ENCODE peak calls at places on chromosomes 13 and 19, in ten cellular contexts. V is upper lobe of left lung, P is heart left ventricle, D is A549, T is body of pancreas, J is lower leg skin, I is uterus, Z is breast epithelium, A is ovary, N is IMR-90. R is an unnamed sample.

GRCh38 chr13:44219808-44220544 is 153.6 kb upstream of the SERP2 start:
- DNase-seq in Z (no peak), A (no peak), T (no peak), I (no peak), J (no peak), N (peak), P (no peak), V (no peak), D (peak), R (peak)

GRCh38 chr19:33472696-33473624 is 48.6 kb downstream of the PEPD start:
- DNase-seq in N (peak), A (no peak), V (no peak), P (no peak), T (no peak), I (no peak), D (no peak), Z (no peak), J (peak), R (peak)

GRCh38 chr13:25132984-25133383 is 37.0 kb downstream of the PABPC3 start:
- DNase-seq in N (no peak), P (no peak), A (no peak), I (no peak), D (no peak), J (no peak), V (no peak), T (no peak), Z (no peak), R (no peak)

GRCh38 chr19:10292206-10292788 is 2.5 kb downstream of the ICAM5 start:
- DNase-seq in N (peak), I (peak), Z (peak), D (no peak), T (peak), V (peak), A (peak), J (peak), P (peak), R (peak)

GRCh38 chr19:54928299-54928698 is 19.0 kb downstream of the NLRP7 start:
- DNase-seq in D (no peak), V (no peak), I (no peak), P (no peak), J (no peak), A (no peak), N (no peak), T (no peak), Z (no peak), R (no peak)

GRCh38 chr19:8306235-8307054 is 1.7 kb downstream of the CD320 start:
- DNase-seq in N (no peak), I (peak), D (no peak), Z (peak), P (peak), J (peak), V (no peak), T (peak), A (peak), R (no peak)

GRCh38 chr19:33905473-33905936 is 108.8 kb downstream of the KCTD15 start:
- DNase-seq in D (no peak), V (peak), I (no peak), T (peak), A (no peak), N (no peak), J (no peak), P (peak), Z (no peak), R (no peak)

GRCh38 chr13:40519637-40520036 is 146.8 kb downstream of the FOXO1 start:
- DNase-seq in V (no peak), D (no peak), Z (no peak), P (no peak), A (no peak), J (no peak), N (no peak), I (no peak), T (peak), R (no peak)

GRCh38 chr13:80116107-80116506 is 224.8 kb downstream of the SPRY2 start:
- DNase-seq in P (no peak), N (peak), D (no peak), A (no peak), Z (no peak), T (no peak), I (no peak), V (no peak), J (no peak), R (no peak)

GRCh38 chr19:12834976-12835757 is 788 bp upstream of the RTBDN start:
- DNase-seq in J (no peak), Z (no peak), N (no peak), A (no peak), P (no peak), I (no peak), T (peak), D (no peak), V (no peak), R (no peak)

GRCh38 chr13:92224825-92225224 is 826.4 kb downstream of the GPC5 start:
- DNase-seq in T (no peak), I (no peak), J (no peak), P (no peak), Z (no peak), A (no peak), V (no peak), N (no peak), D (no peak), R (no peak)

GRCh38 chr19:41431426-41432386 is 4.5 kb upstream of the B3GNT8 start:
- DNase-seq in I (no peak), N (peak), V (no peak), J (no peak), D (no peak), A (no peak), P (peak), T (peak), Z (no peak), R (no peak)

GRCh38 chr13:106028916-106029315 is 506.5 kb downstream of the EFNB2 start:
- DNase-seq in P (no peak), D (no peak), T (no peak), Z (no peak), V (no peak), A (no peak), J (no peak), I (no peak), N (no peak), R (no peak)

GRCh38 chr13:108534728-108535127 is 94.7 kb upstream of the MYO16 start:
- DNase-seq in I (no peak), Z (no peak), D (no peak), T (no peak), J (no peak), A (no peak), P (no peak), V (no peak), N (no peak), R (no peak)

GRCh38 chr13:31965361-31966066 is 66.1 kb upstream of the FRY start:
- DNase-seq in N (peak), A (no peak), I (no peak), D (no peak), P (no peak), V (no peak), T (peak), J (no peak), Z (no peak), R (no peak)

GRCh38 chr19:49614096-49614857 is 23.3 kb downstream of the PRR12 start:
- DNase-seq in P (no peak), Z (no peak), T (no peak), N (peak), A (no peak), J (no peak), I (no peak), D (peak), V (peak), R (peak)

GRCh38 chr19:18306209-18306902 is 16.5 kb downstream of the LSM4 start:
- DNase-seq in V (no peak), A (no peak), I (no peak), P (no peak), T (no peak), J (no peak), N (no peak), Z (no peak), D (no peak), R (no peak)

GRCh38 chr13:65166675-65167074 is 2063.5 kb downstream of the PCDH9 start:
- DNase-seq in J (no peak), I (no peak), D (no peak), T (no peak), A (no peak), V (no peak), P (no peak), Z (no peak), N (no peak), R (no peak)

GRCh38 chr13:113649212-113649611 is 8.8 kb downstream of the ATP4B start:
- DNase-seq in Z (peak), N (no peak), J (peak), D (no peak), I (peak), A (no peak), P (peak), T (no peak), V (peak), R (no peak)

GRCh38 chr13:77896536-77896935 is 22.1 kb downstream of the EDNRB start:
- DNase-seq in V (no peak), T (peak), P (peak), D (no peak), Z (no peak), I (peak), N (peak), A (peak), J (no peak), R (no peak)

GRCh38 chr13:50208826-50209335 is 193.6 kb downstream of the KCNRG start:
- DNase-seq in P (peak), D (peak), T (peak), A (no peak), N (peak), I (no peak), V (no peak), Z (peak), J (no peak), R (peak)
- TF ChIP-seq POLR2A in P (no peak), D (no peak), T (no peak), A (no peak), N (no peak), I (no peak), V (no peak), Z (no peak), J (no peak), R (no peak)

DNA sequence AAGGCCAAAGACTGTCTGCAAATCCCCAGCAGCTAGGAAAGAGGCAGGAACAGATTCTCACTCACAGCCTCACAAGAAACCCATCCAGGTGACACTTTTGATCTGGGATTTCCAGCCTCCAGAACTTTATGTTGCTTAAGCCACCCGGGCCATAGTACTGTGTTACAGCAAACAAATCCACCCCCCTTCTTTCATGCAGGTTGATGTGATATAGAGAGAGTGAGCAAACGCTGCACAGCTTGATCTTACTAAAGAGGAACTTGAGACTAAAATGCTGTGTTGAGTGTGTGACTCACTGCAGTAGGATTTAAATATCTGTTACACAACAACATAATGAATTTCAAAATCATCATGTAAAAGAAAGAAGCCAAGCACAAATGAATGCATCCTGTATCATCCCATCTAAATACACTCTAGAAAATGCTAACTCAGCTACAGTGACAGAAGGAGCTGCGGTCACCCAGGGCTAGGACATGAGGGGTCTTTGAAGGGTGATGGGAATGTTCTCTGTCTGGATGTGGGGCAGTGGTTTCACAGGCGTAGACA is 32.2 kb downstream of the RCBTB2 start:
- DNase-seq in P (no peak), T (peak), Z (no peak), D (no peak), N (peak), A (no peak), V (no peak), J (no peak), I (no peak), R (peak)
- TF ChIP-seq POLR2A in P (no peak), T (no peak), Z (no peak), D (no peak), N (no peak), A (no peak), V (no peak), J (no peak), I (no peak), R (no peak)

GRCh38 chr19:13838943-13839192 is 38.1 kb upstream of the NANOS3 start:
- DNase-seq in J (peak), I (no peak), D (no peak), N (no peak), P (no peak), Z (no peak), T (peak), A (no peak), V (peak), R (no peak)

GRCh38 chr19:13838071-13838942 is 38.6 kb upstream of the NANOS3 start:
- DNase-seq in P (no peak), V (no peak), T (no peak), N (no peak), Z (no peak), D (no peak), I (no peak), J (no peak), A (no peak), R (no peak)

GRCh38 chr19:13840751-13841338 is 36.1 kb upstream of the NANOS3 start:
- DNase-seq in I (no peak), N (no peak), D (no peak), Z (no peak), J (no peak), V (no peak), A (no peak), P (no peak), T (no peak), R (no peak)

GRCh38 chr19:13839938-13840750 is 36.8 kb upstream of the NANOS3 start:
- DNase-seq in T (peak), P (peak), Z (peak), A (peak), N (peak), D (no peak), I (peak), V (peak), J (peak), R (peak)

DNA sequence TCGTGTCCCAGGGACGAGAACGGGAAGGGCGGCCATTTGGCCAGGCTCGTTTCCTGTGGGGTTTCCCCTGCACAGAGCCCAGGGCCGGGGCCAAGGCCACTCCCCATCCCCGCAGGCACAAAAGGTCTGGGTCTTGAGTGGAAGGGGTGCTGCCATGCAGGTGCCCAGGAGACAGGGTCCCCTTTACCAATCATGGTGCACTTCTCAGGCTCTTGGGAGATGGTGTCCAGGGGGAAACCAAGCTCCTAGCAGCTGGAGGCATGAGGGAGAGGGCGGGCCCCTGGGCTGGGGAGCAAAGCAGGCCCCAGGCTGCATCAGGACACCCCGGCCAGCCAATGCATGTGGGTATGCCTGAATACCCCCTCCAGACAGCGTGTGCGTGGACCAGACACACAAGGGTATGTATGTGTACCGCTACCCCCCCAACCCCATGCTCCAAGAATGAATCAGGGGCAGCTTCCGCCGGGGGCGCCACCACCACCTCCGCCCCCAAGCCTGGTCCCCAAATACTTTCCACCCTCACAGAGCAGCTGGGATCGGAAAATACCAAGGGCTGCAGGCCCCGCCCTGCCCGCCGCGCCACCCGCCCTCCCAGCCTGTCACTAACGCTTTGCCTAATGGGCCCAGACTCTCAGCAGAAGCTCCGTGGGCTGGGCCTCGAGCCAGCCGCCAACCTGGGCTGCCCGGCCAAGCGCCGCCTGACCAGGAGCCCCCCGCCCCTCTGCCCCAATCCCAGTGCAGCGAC is 37.6 kb upstream of the NANOS3 start:
- DNase-seq in D (no peak), Z (peak), V (peak), N (peak), A (peak), I (peak), J (peak), P (peak), T (peak), R (no peak)
- TF ChIP-seq POLR2A in D (no peak), Z (no peak), V (no peak), N (peak), A (no peak), I (peak), J (no peak), P (peak), T (peak), R (peak)

DNA sequence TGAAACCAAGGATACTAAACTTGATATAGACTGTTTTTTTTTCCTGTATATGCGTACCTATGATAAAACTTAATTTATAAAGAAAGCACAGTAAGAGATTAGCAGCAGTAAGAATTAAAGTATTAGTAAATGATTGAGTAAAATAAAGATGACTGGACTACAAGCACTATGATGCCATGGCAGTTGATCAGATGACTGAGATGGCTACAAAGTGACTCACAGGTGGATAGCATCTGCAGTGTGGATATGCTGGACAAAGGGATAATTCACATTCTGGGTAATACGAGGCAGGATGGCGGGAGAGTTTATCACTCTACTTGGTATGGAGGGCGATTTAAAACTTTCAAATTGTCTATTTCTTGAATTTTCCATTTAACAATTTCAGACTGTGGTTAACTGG is 11.8 kb downstream of the HTR2A start:
- DNase-seq in T (no peak), P (no peak), Z (no peak), V (no peak), J (no peak), N (peak), A (no peak), I (no peak), D (no peak), R (no peak)
- TF ChIP-seq POLR2A in T (no peak), P (no peak), Z (no peak), V (no peak), J (no peak), N (no peak), A (no peak), I (no peak), D (no peak), R (no peak)

R was measured in H54.